ENCODE peak calls at places on chromosomes 1 and 21, in five cellular contexts. One of them, this sample, is unnamed.

GRCh38 chr1:110542730-110543129 is 23.8 kb upstream of the KCNA10 start:
- DNase-seq in stomach: no peak
- DNase-seq in tibial nerve: no peak
- DNase-seq in colonic mucosa: no peak
- DNase-seq in HFFc6: peak; percentile 35
- DNase-seq in this sample: peak; percentile 61

GRCh38 chr1:31432592-31433395 is 19.8 kb downstream of the SERINC2 start:
- DNase-seq in stomach: peak; percentile 17
- DNase-seq in tibial nerve: no peak
- DNase-seq in colonic mucosa: no peak
- DNase-seq in HFFc6: no peak
- DNase-seq in this sample: no peak

GRCh38 chr21:45922648-45923047 is 58.9 kb upstream of the COL6A1 start:
- DNase-seq in stomach: no peak
- DNase-seq in tibial nerve: no peak
- DNase-seq in colonic mucosa: no peak
- DNase-seq in HFFc6: no peak
- DNase-seq in this sample: no peak

GRCh38 chr1:109969430-109969829 is 15.1 kb upstream of the AHCYL1 start:
- DNase-seq in stomach: no peak
- DNase-seq in tibial nerve: no peak
- DNase-seq in colonic mucosa: no peak
- DNase-seq in HFFc6: peak; percentile 45
- DNase-seq in this sample: peak; percentile 69

GRCh38 chr1:60504206-60504868 is 430.8 kb upstream of the C1orf87 start:
- DNase-seq in stomach: no peak
- DNase-seq in tibial nerve: no peak
- DNase-seq in colonic mucosa: no peak
- DNase-seq in HFFc6: no peak
- DNase-seq in this sample: no peak

GRCh38 chr1:227942716-227943261 is 4.9 kb downstream of the WNT9A start:
- DNase-seq in stomach: peak; percentile 23
- DNase-seq in tibial nerve: peak; percentile 7
- DNase-seq in colonic mucosa: peak; percentile 16
- DNase-seq in HFFc6: no peak
- DNase-seq in this sample: no peak

GRCh38 chr1:241639653-241640148 is 468 bp downstream of the CHML start:
- DNase-seq in stomach: no peak
- DNase-seq in tibial nerve: no peak
- DNase-seq in colonic mucosa: peak; percentile 45
- DNase-seq in HFFc6: peak; percentile 11
- DNase-seq in this sample: no peak

GRCh38 chr1:223747838-223748335 is 35.5 kb downstream of the CAPN2 start:
- DNase-seq in stomach: peak; percentile 74
- DNase-seq in tibial nerve: no peak
- DNase-seq in colonic mucosa: peak; percentile 67
- DNase-seq in HFFc6: no peak
- DNase-seq in this sample: peak; percentile 58

GRCh38 chr1:64925594-64925993 is 40.8 kb downstream of the JAK1 start:
- DNase-seq in stomach: no peak
- DNase-seq in tibial nerve: no peak
- DNase-seq in colonic mucosa: no peak
- DNase-seq in HFFc6: no peak
- DNase-seq in this sample: no peak

GRCh38 chr21:44436958-44437357 is 18.4 kb upstream of the LRRC3 start:
- DNase-seq in stomach: no peak
- DNase-seq in tibial nerve: no peak
- DNase-seq in colonic mucosa: no peak
- DNase-seq in HFFc6: no peak
- DNase-seq in this sample: no peak

GRCh38 chr1:207962716-207963428 is 51.9 kb upstream of the CD34 start:
- DNase-seq in stomach: peak; percentile 76
- DNase-seq in tibial nerve: no peak
- DNase-seq in colonic mucosa: peak; percentile 71
- DNase-seq in HFFc6: no peak
- DNase-seq in this sample: peak; percentile 54

GRCh38 chr1:15472595-15472994 is 3.3 kb upstream of the CELA2B start:
- DNase-seq in stomach: no peak
- DNase-seq in tibial nerve: no peak
- DNase-seq in colonic mucosa: no peak
- DNase-seq in HFFc6: no peak
- DNase-seq in this sample: no peak

GRCh38 chr1:198187973-198188588 is 31.3 kb downstream of the NEK7 start:
- DNase-seq in stomach: no peak
- DNase-seq in tibial nerve: no peak
- DNase-seq in colonic mucosa: no peak
- DNase-seq in HFFc6: no peak
- DNase-seq in this sample: no peak

GRCh38 chr1:63888984-63889383 is 115.2 kb downstream of the ROR1 start:
- DNase-seq in stomach: no peak
- DNase-seq in tibial nerve: no peak
- DNase-seq in colonic mucosa: no peak
- DNase-seq in HFFc6: peak; percentile 95
- DNase-seq in this sample: no peak

GRCh38 chr1:196887515-196888239 is at the start of gene CFHR4:
- DNase-seq in stomach: no peak
- DNase-seq in tibial nerve: no peak
- DNase-seq in colonic mucosa: no peak
- DNase-seq in HFFc6: no peak
- DNase-seq in this sample: no peak

GRCh38 chr1:115302390-115302961 is 35.6 kb downstream of the NGF start:
- DNase-seq in stomach: no peak
- DNase-seq in tibial nerve: peak; percentile 28
- DNase-seq in colonic mucosa: no peak
- DNase-seq in HFFc6: peak; percentile 89
- DNase-seq in this sample: peak; percentile 86

GRCh38 chr1:227891223-227891954 is 56.3 kb downstream of the WNT9A start:
- DNase-seq in stomach: peak; percentile 20
- DNase-seq in tibial nerve: peak; percentile 11
- DNase-seq in colonic mucosa: peak; percentile 17
- DNase-seq in HFFc6: no peak
- DNase-seq in this sample: no peak

GRCh38 chr1:40706626-40707025 is 15.1 kb downstream of the NFYC start:
- DNase-seq in stomach: no peak
- DNase-seq in tibial nerve: no peak
- DNase-seq in colonic mucosa: no peak
- DNase-seq in HFFc6: peak; percentile 39
- DNase-seq in this sample: no peak

DNA sequence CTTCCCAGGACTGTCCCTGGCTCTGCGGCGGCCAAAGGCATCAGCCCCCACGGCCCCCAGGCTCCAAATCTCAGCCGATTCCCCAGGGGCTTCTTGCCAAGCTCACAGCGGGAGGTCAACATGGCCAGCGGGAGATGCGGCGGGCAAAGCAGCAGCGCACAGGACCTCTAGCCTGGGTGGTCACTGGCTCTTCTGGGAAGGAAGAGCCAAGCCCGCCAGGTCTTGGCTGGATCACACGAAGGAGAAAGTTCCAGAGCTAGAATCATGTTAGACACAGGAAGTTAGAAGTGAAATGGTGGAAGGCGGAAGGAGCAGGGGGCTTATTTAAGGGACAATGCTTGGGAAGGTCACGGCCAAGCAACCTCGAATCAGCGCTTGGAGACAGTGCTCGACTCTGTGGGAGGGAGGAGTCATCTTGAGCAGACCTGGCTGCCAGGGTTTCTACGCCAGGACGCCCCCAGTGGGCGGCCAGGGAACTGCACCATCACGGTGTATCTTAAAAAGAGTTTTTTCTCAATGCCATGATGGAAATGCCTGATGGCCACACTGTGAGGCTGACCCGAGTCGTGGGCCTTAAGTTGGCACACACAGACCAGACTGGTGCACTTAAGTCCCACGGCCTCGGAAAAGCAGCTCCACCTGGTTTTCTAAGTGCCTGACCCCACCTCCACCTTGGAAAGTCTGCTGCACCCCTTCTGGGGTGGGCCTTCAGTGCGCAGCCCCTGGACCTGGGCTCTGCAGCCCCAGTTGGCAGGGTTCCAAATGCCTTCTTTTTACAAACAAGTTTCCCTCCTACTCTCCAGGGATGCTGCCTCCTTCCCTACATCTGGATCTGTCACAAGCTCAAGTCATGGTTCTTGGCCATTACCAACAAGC is 29.3 kb downstream of the SLC66A1 start:
- DNase-seq in stomach: peak; percentile 74
- DNase-seq in tibial nerve: peak; percentile 63
- DNase-seq in colonic mucosa: peak; percentile 80
- DNase-seq in HFFc6: peak; percentile 59
- DNase-seq in this sample: peak; percentile 77
- TF ChIP-seq CTCF in stomach: peak; percentile 70
- TF ChIP-seq CTCF in tibial nerve: peak; percentile 83
- TF ChIP-seq CTCF in colonic mucosa: peak; percentile 87
- TF ChIP-seq CTCF in HFFc6: peak; percentile 98
- TF ChIP-seq CTCF in this sample: peak; percentile 95

GRCh38 chr1:151193304-151193703 is 3.3 kb upstream of the VPS72 start:
- DNase-seq in stomach: no peak
- DNase-seq in tibial nerve: no peak
- DNase-seq in colonic mucosa: no peak
- DNase-seq in HFFc6: no peak
- DNase-seq in this sample: no peak

GRCh38 chr1:151187205-151187604 is 2.8 kb downstream of the VPS72 start:
- DNase-seq in stomach: no peak
- DNase-seq in tibial nerve: no peak
- DNase-seq in colonic mucosa: no peak
- DNase-seq in HFFc6: no peak
- DNase-seq in this sample: no peak

GRCh38 chr1:151193856-151194255 is 3.9 kb upstream of the VPS72 start:
- DNase-seq in stomach: no peak
- DNase-seq in tibial nerve: no peak
- DNase-seq in colonic mucosa: no peak
- DNase-seq in HFFc6: no peak
- DNase-seq in this sample: no peak

GRCh38 chr1:151192047-151192446 is 2.0 kb upstream of the VPS72 start:
- DNase-seq in stomach: no peak
- DNase-seq in tibial nerve: no peak
- DNase-seq in colonic mucosa: no peak
- DNase-seq in HFFc6: no peak
- DNase-seq in this sample: no peak

DNA sequence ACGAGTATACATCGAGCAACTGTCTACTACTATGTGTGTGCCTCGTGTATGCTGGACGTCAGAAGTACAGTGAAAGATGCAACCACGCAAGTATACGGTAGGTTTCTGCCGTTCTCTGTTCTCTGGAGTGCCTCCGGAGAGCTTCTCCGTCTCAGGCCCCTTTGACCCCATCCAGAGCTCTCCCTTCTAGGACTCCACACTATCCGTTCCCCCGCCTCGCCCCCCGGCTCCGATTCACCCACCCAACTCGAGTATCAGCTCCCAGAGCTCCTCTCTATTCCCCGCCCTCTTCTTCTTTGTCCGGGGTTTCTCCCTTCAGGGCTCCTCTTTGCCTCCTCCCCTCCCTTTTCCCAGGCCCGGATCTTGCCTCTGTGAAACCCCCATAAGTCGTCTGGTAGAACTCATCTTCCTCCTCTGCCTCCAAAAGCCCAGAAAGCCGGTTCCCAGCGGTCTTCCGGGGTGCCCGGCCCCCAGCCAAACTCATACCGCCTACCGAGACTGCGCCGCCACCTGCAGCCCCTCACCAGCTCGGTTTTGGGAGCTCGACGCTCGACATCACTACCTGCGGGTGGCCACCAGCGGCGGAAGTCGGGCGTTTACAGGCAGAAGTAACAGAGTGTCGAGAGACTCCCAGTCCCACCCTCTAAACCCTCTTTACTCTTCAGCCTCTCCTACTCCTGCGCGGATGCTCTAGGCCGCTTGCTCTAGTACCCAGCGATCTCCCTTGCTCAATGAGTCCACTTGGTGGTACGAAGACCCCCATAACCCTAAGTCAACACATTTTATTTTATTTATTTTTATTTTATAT is at the start of gene VPS72:
- DNase-seq in stomach: peak; percentile 86
- DNase-seq in tibial nerve: peak; percentile 70
- DNase-seq in colonic mucosa: peak; percentile 92
- DNase-seq in HFFc6: peak; percentile 79
- DNase-seq in this sample: peak; percentile 91
- TF ChIP-seq CTCF in stomach: peak; percentile 42
- TF ChIP-seq CTCF in tibial nerve: no peak
- TF ChIP-seq CTCF in colonic mucosa: no peak
- TF ChIP-seq CTCF in HFFc6: peak; percentile 57
- TF ChIP-seq CTCF in this sample: no peak

GRCh38 chr1:151760597-151761385 is 2.5 kb downstream of the MRPL9 start:
- DNase-seq in stomach: no peak
- DNase-seq in tibial nerve: no peak
- DNase-seq in colonic mucosa: no peak
- DNase-seq in HFFc6: no peak
- DNase-seq in this sample: no peak

GRCh38 chr1:151759241-151759640 is 4.1 kb downstream of the MRPL9 start:
- DNase-seq in stomach: no peak
- DNase-seq in tibial nerve: no peak
- DNase-seq in colonic mucosa: no peak
- DNase-seq in HFFc6: no peak
- DNase-seq in this sample: peak; percentile 10

GRCh38 chr1:151763990-151764389 is 694 bp upstream of the MRPL9 start:
- DNase-seq in stomach: no peak
- DNase-seq in tibial nerve: no peak
- DNase-seq in colonic mucosa: no peak
- DNase-seq in HFFc6: no peak
- DNase-seq in this sample: peak; percentile 3

DNA sequence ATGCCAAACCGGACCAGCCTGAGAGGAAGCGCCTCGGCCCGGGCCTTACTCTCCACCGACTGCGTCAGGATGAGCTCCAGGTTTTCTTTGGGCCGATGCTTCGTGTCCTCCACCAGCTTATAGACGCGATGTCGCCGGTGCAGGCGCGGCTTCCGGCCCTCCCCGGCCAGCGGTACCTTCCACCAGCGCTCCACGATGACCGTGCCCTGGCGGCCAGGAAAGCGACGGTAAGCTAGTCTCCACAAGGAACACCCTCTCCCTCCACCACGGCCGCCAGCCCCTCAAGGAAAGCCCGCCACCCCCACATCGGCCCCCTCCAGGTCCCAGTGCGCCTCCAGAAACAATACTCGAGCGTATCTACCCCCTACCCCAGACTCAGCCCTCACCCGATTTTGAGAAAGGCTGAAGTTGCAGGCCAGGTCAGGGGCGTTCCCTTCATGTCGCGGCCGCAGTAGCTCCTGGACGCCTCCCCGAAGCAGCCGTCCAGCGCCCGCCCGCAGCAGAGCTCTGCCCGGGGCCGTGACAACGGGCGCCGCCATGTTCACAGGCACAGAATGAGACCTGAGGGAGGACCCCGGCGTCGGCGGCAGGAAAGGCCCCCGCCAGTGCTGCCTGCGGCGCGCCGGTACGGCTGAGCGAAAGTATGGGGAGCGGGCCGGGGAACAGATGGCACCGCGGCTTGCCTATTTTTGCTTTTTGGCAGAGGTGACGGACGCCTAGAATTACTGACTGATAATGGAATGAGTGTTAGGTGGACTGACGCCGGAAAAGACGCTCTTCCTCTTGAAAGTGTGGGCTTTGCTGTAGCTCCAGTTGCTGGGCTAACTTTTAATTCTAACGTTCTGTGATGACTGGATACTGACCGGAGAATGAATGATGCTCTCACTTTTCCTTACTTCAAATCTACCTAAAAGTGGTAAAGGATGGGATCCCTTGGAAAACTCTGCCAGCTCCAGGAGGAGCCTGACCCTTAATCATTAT is at the start of gene MRPL9:
- DNase-seq in stomach: peak; percentile 84
- DNase-seq in tibial nerve: peak; percentile 55
- DNase-seq in colonic mucosa: peak; percentile 86
- DNase-seq in HFFc6: peak; percentile 74
- DNase-seq in this sample: peak; percentile 80
- TF ChIP-seq CTCF in stomach: no peak
- TF ChIP-seq CTCF in tibial nerve: no peak
- TF ChIP-seq CTCF in colonic mucosa: no peak
- TF ChIP-seq CTCF in HFFc6: peak; percentile 16
- TF ChIP-seq CTCF in this sample: no peak

GRCh38 chr1:205271277-205271676 is 43.5 kb downstream of the TMCC2 start:
- DNase-seq in stomach: no peak
- DNase-seq in tibial nerve: no peak
- DNase-seq in colonic mucosa: no peak
- DNase-seq in HFFc6: no peak
- DNase-seq in this sample: peak; percentile 73
- TF ChIP-seq CTCF in stomach: no peak
- TF ChIP-seq CTCF in tibial nerve: no peak
- TF ChIP-seq CTCF in colonic mucosa: no peak
- TF ChIP-seq CTCF in HFFc6: peak; percentile 61
- TF ChIP-seq CTCF in this sample: peak; percentile 38